ENCODE peak calls at places on chromosome 1, in four cellular contexts. V, Q, L and S are unnamed samples.

GRCh38 chr1:3692593-3692992 is 40.3 kb downstream of the TP73 start:
- DNase-seq in L (no peak), Q (no peak), V (no peak), S (no peak)

GRCh38 chr1:24203404-24203803 is 16.3 kb upstream of the IFNLR1 start:
- DNase-seq in V (no peak), Q (no peak), L (no peak), S (no peak)

GRCh38 chr1:39690225-39690624 is 1.0 kb downstream of the HPCAL4 start:
- DNase-seq in Q (no peak), L (no peak), V (no peak), S (no peak)

GRCh38 chr1:12541274-12542137 is 76.5 kb downstream of the DHRS3 start:
- DNase-seq in Q (no peak), V (peak; percentile 54), L (peak; percentile 81), S (peak; percentile 75)

GRCh38 chr1:20386682-20387081 is 96.0 kb downstream of the VWA5B1 start:
- DNase-seq in L (no peak), V (no peak), Q (no peak), S (no peak)

GRCh38 chr1:205915354-205915990 is 27.8 kb downstream of the SLC26A9 start:
- DNase-seq in L (no peak), V (no peak), Q (no peak), S (no peak)

GRCh38 chr1:34740161-34740875 is 14.5 kb upstream of the GJB5 start:
- DNase-seq in Q (no peak), L (no peak), V (no peak), S (no peak)

GRCh38 chr1:52237430-52237829 is 95.5 kb downstream of the ZFYVE9 start:
- DNase-seq in Q (no peak), V (no peak), L (no peak), S (no peak)

GRCh38 chr1:230090194-230090711 is 23.2 kb downstream of the GALNT2 start:
- DNase-seq in L (no peak), V (no peak), Q (peak; percentile 53), S (no peak)

GRCh38 chr1:119968068-119968492 is 71.8 kb upstream of the ADAM30 start:
- DNase-seq in Q (peak; percentile 6), V (peak; percentile 43), L (no peak), S (peak; percentile 49)

GRCh38 chr1:115676498-115677171 is 34.9 kb downstream of the VANGL1 start:
- DNase-seq in Q (no peak), L (no peak), V (no peak), S (no peak)

GRCh38 chr1:197083474-197083873 is 16.4 kb upstream of the F13B start:
- DNase-seq in V (no peak), Q (no peak), L (no peak), S (no peak)

GRCh38 chr1:23152966-23153684 is 15.5 kb downstream of the LUZP1 start:
- DNase-seq in Q (no peak), L (no peak), V (no peak), S (no peak)

GRCh38 chr1:156504821-156505678 is 4.5 kb upstream of the MEF2D start:
- DNase-seq in Q (peak; percentile 92), L (peak; percentile 100), V (peak; percentile 100), S (peak; percentile 100)
- H3K4me1 ChIP-seq in Q (peaks cover 64% of the 10 kb centered on the region), L (peaks cover 33% of the 10 kb centered on the region), V (peaks cover 14% of the 10 kb centered on the region), S (peaks cover 70% of the 10 kb centered on the region)

DNA sequence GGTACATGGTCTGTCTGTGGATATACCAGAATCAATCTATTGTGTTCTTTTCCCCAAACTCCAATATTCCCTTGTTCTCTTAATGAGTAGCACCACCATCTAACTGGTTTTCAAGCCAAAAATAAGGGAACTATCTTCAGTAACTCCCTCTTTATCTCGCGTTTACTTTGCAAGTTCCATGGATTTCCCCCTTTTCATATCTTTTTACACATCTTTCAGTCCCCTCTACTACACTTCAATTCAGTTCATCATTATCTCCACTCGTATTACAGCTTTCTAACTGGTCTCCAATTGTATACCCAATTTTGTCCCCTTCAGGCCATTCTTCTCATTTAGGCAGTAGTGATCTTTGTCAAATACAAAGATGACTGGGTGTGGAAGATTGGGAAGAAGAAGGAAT is 4.1 kb upstream of the TMCO1 start:
- DNase-seq in Q (no peak), L (no peak), V (no peak), S (no peak)
- H3K4me1 ChIP-seq in Q (peaks cover 35% of the 10 kb centered on the region), L (peaks cover 7% of the 10 kb centered on the region), V (no peaks in the 10 kb centered on the region), S (no peaks in the 10 kb centered on the region)

DNA sequence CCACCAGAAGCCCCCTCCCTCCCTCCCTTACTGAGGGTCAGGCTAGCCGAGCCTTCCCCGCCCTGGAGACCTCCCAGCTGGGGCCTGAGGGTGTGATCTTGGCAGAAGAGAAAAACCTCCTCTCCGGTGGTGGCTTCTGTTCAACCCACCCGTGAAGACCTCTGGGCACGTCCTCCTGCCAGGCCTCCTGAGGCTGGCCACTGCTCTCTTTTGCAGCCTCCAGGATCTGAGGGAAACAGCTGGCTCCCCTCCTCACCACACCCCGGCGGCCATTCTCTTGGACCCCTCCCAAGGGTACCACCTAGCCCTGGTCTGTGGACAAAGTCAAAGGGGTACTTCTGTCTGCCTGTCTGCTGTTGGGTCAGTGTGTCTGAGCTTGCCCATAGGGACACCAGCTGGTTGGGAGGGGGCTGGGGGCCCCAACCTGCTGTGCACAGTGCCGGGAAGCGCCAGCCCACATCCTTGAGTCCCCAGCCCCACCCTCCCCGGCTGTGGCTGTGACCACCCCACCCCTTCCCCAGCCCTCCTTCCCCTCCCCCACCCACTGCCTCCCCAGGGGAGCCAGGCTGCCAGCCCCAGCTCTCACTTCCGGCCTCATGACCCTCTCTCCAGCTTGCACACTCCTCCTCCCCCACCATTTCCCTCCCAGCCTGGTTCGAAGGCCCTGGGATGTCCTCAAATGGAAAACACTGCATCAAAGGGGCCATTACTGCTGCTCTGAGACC is 48.1 kb downstream of the AHDC1 start:
- DNase-seq in V (peak; percentile 74), L (peak; percentile 82), Q (no peak), S (peak; percentile 49)
- H3K4me1 ChIP-seq in V (peaks cover 20% of the 10 kb centered on the region), L (peaks cover 16% of the 10 kb centered on the region), Q (peaks cover 45% of the 10 kb centered on the region), S (peaks cover 38% of the 10 kb centered on the region)

DNA sequence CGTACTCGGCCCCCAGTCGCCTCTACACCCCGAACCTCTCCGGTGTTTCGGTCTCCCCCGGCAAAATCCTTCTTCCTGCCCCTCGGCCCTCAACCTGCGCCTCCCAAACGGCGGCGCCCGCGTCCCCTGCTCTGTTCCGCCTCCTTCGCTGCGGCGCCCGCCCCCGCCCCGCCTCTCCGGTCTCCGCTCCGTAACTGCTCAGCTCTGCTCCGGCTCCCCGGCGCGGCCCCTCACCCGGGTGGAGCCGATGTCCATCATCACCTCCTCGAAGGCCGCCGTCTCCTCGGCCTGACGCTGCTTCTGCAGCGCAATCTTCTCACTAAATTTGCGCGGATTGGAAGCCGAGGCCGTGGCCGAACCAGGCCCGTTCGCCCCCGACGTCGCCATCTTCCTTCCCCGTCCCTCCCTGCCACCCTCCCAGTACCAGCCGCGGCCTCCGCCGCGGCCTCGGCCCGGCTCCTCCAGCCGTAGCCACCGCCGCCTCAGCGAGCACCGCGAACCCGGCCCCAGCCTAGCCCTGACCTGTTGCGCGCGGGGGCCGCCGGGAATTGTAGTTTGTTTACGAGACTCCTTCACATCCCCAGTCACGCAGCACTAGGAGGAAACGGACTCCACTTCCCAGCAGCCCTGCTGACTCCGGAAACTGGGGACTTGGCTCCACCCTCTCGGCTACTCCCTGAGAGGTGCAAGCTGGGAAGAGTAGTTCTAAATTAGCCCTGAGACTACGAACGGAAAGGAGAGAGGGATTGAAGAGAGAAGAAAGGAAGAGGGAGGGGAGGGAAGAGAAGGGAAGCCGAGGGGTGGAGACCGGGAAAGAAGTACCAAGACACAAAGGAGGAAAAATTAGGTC is at the start of gene CRTC2:
- DNase-seq in L (peak; percentile 98), V (peak; percentile 99), Q (peak; percentile 99), S (peak; percentile 99)
- H3K4me1 ChIP-seq in L (peaks cover 31% of the 10 kb centered on the region), V (peaks cover 6% of the 10 kb centered on the region), Q (peaks cover 32% of the 10 kb centered on the region), S (peaks cover 28% of the 10 kb centered on the region)

GRCh38 chr1:234844479-234845031 is 234.6 kb upstream of the IRF2BP2 start:
- DNase-seq in L (no peak), V (no peak), Q (no peak), S (no peak)
- H3K4me1 ChIP-seq in L (no peaks in the 10 kb centered on the region), V (no peaks in the 10 kb centered on the region), Q (peaks cover 31% of the 10 kb centered on the region), S (peaks cover 77% of the 10 kb centered on the region)

GRCh38 chr1:109090415-109091195 is at the start of gene TMEM167B:
- DNase-seq in V (peak; percentile 91), Q (peak; percentile 62), L (peak; percentile 87), S (peak; percentile 96)

GRCh38 chr1:109091196-109092193 is 931 bp downstream of the TMEM167B start:
- DNase-seq in L (no peak), Q (peak; percentile 47), V (no peak), S (no peak)

GRCh38 chr1:109089242-109090015 is 1.1 kb upstream of the TMEM167B start:
- DNase-seq in Q (peak; percentile 70), L (no peak), V (no peak), S (peak; percentile 72)

GRCh38 chr1:109096110-109096509 is 5.5 kb downstream of the TMEM167B start:
- DNase-seq in Q (no peak), L (no peak), V (no peak), S (no peak)

GRCh38 chr1:109094377-109094803 is 3.8 kb downstream of the TMEM167B start:
- DNase-seq in V (no peak), Q (no peak), L (no peak), S (no peak)
- H3K4me1 ChIP-seq in V (peaks cover 7% of the 10 kb centered on the region), Q (peaks cover 13% of the 10 kb centered on the region), L (peaks cover 2% of the 10 kb centered on the region), S (peaks cover under 1% of the 10 kb centered on the region)

GRCh38 chr1:151837841-151838490 is 1.7 kb downstream of the C2CD4D start:
- DNase-seq in V (no peak), Q (no peak), L (no peak), S (no peak)
- H3K4me1 ChIP-seq in V (no peaks in the 10 kb centered on the region), Q (peaks cover 3% of the 10 kb centered on the region), L (no peaks in the 10 kb centered on the region), S (peaks cover 13% of the 10 kb centered on the region)

GRCh38 chr1:209657918-209658317 is 5.7 kb upstream of the LAMB3 start:
- DNase-seq in V (no peak), Q (no peak), L (no peak), S (no peak)
- H3K4me1 ChIP-seq in V (no peaks in the 10 kb centered on the region), Q (peaks cover 34% of the 10 kb centered on the region), L (peaks cover 4% of the 10 kb centered on the region), S (no peaks in the 10 kb centered on the region)